ENCODE peak calls at places on chromosomes 4 and X, in seven cellular contexts. P is aorta; G is sciatic nerve; N is Daoy; T is CD8-positive, alpha-beta memory T cell; R is activated CD8-positive, alpha-beta memory T cell treated with anti-CD3 and anti-CD28 coated beads for 1 hour; I is mesenchymal stem cell. O is an unnamed sample.

GRCh38 chr4:185390941-185391340 is 4.8 kb downstream of the LRP2BP start:
- DNase-seq in P (no peak), G (no peak), N (no peak), T (no peak), R (no peak), I (no peak), O (no peak)

GRCh38 chr4:188021548-188022249 is 26.1 kb downstream of the ZFP42 start:
- DNase-seq in P (no peak), G (no peak), N (no peak), T (no peak), R (no peak), I (no peak), O (no peak)

GRCh38 chr4:163482197-163482596 is 8.6 kb upstream of the TKTL2 start:
- DNase-seq in P (no peak), G (no peak), N (no peak), T (no peak), R (no peak), I (no peak), O (no peak)

GRCh38 chr4:164536829-164537228 is 217.1 kb upstream of the SMIM31 start:
- DNase-seq in P (peak), G (no peak), N (peak), T (no peak), R (no peak), I (peak), O (peak)

GRCh38 chrX:14616876-14617275 is 87.5 kb downstream of the GLRA2 start:
- DNase-seq in P (no peak), G (no peak), N (no peak), T (no peak), R (no peak), I (peak), O (peak)

GRCh38 chr4:153110739-153111138 is 93.5 kb upstream of the TRIM2 start:
- DNase-seq in P (no peak), G (no peak), N (no peak), T (no peak), R (no peak), I (no peak), O (no peak)

GRCh38 chr4:70624226-70624793 is 4.2 kb upstream of the ENAM start:
- DNase-seq in P (no peak), G (no peak), N (no peak), T (no peak), R (no peak), I (no peak), O (no peak)

GRCh38 chr4:173343832-173344397 is 9.8 kb upstream of the HMGB2 start:
- DNase-seq in P (no peak), G (no peak), N (no peak), T (no peak), R (no peak), I (no peak), O (no peak)

GRCh38 chr4:82680834-82681233 is 117.8 kb downstream of the SCD5 start:
- DNase-seq in P (no peak), G (no peak), N (no peak), T (no peak), R (no peak), I (peak), O (no peak)

GRCh38 chr4:188015025-188015778 is 19.6 kb downstream of the ZFP42 start:
- DNase-seq in P (no peak), G (no peak), N (peak), T (no peak), R (no peak), I (no peak), O (no peak)

GRCh38 chrX:108537005-108537404 is 97.4 kb downstream of the COL4A5 start:
- DNase-seq in P (no peak), G (no peak), N (peak), T (no peak), R (no peak), I (peak), O (peak)

GRCh38 chrX:154135458-154136229 is 8.4 kb upstream of the OPN1LW start:
- DNase-seq in P (no peak), G (no peak), N (no peak), T (peak), R (no peak), I (no peak), O (peak)

GRCh38 chr4:1350169-1350520 is 3.1 kb downstream of the UVSSA start:
- DNase-seq in P (no peak), G (no peak), N (no peak), T (no peak), R (no peak), I (no peak), O (no peak)

GRCh38 chrX:20067709-20068315 is 48.9 kb downstream of the MAP7D2 start:
- DNase-seq in P (peak), G (peak), N (peak), T (no peak), R (no peak), I (peak), O (peak)

O was measured in GM23248.